ENCODE peak calls at places on chromosomes 12 and 14, in four cellular contexts. T is colonic mucosa, C is heart left ventricle, V is body of pancreas. Z is an unnamed sample. For H3K4me1, the result is how much of the 10 kb centered on the place peaks cover.

GRCh38 chr14:37278673-37279538 is 81.2 kb downstream of the MIPOL1 start:
- DNase-seq in T (no peak), C (no peak), V (no peak), Z (no peak)

GRCh38 chr12:56631790-56632700 is 1.9 kb upstream of the BAZ2A start:
- DNase-seq in T (peak), C (peak), V (peak), Z (peak)

GRCh38 chr12:127170271-127171180 is 1096.4 kb upstream of the TMEM132C start:
- DNase-seq in T (no peak), C (no peak), V (no peak), Z (peak)

GRCh38 chr12:34391771-34392581 is 369.7 kb downstream of the ALG10 start:
- DNase-seq in T (no peak), C (no peak), V (no peak), Z (peak)

GRCh38 chr12:120640840-120641833 is 711 bp downstream of the CABP1 start:
- DNase-seq in T (peak), C (peak), V (peak), Z (peak)

GRCh38 chr14:93331375-93332031 is 1.3 kb downstream of the BTBD7 start:
- DNase-seq in T (peak), C (peak), V (peak), Z (peak)

GRCh38 chr14:97107070-97107469 is 309.9 kb downstream of the VRK1 start:
- DNase-seq in T (no peak), C (no peak), V (no peak), Z (no peak)

GRCh38 chr12:74334770-74335169 is 202.9 kb upstream of the ATXN7L3B start:
- DNase-seq in T (no peak), C (no peak), V (no peak), Z (no peak)

GRCh38 chr12:41289461-41289860 is 101.3 kb downstream of the PDZRN4 start:
- DNase-seq in T (no peak), C (no peak), V (no peak), Z (no peak)

GRCh38 chr14:94681300-94682060 is 69.3 kb downstream of the SERPINA3 start:
- DNase-seq in T (peak), C (no peak), V (peak), Z (no peak)

GRCh38 chr14:64702493-64703392 is 1.5 kb upstream of the PLEKHG3 start:
- DNase-seq in T (peak), C (no peak), V (peak), Z (no peak)

GRCh38 chr12:685388-685787 is 22.1 kb upstream of the NINJ2 start:
- DNase-seq in T (peak), C (no peak), V (no peak), Z (no peak)

GRCh38 chr12:28177461-28177860 is 12.8 kb upstream of the CCDC91 start:
- DNase-seq in T (no peak), C (no peak), V (no peak), Z (no peak)

GRCh38 chr14:105168979-105169507 is 467 bp upstream of the JAG2 start:
- DNase-seq in T (no peak), C (peak), V (no peak), Z (no peak)

GRCh38 chr12:77772606-77773298 is 57.9 kb upstream of the NAV3 start:
- DNase-seq in T (no peak), C (no peak), V (no peak), Z (no peak)

GRCh38 chr12:53657041-53657440 is 18.8 kb downstream of the ATP5MC2 start:
- DNase-seq in T (no peak), C (no peak), V (no peak), Z (no peak)

GRCh38 chr12:53624956-53625355 is 1.2 kb downstream of the ATF7 start:
- DNase-seq in T (peak), C (no peak), V (no peak), Z (no peak)

GRCh38 chr14:104140463-104141331 is 2.3 kb downstream of the KIF26A start:
- DNase-seq in T (no peak), C (no peak), V (no peak), Z (peak)

GRCh38 chr12:11727133-11727664 is 77.7 kb downstream of the ETV6 start:
- DNase-seq in T (no peak), C (no peak), V (no peak), Z (no peak)

GRCh38 chr12:50363141-50363540 is 33.3 kb downstream of the FAM186A start:
- DNase-seq in T (no peak), C (no peak), V (no peak), Z (no peak)

GRCh38 chr14:81523016-81523415 is 10.6 kb downstream of the SEL1L start:
- DNase-seq in T (no peak), C (no peak), V (no peak), Z (no peak)

GRCh38 chr12:4900327-4900726 is 9.4 kb upstream of the KCNA1 start:
- DNase-seq in T (no peak), C (no peak), V (no peak), Z (no peak)

GRCh38 chr12:10873374-10873773 is 10.7 kb downstream of the PRH1 start:
- DNase-seq in T (no peak), C (no peak), V (no peak), Z (no peak)

GRCh38 chr12:12837025-12837872 is 24.1 kb downstream of the DDX47 start:
- DNase-seq in T (peak), C (no peak), V (peak), Z (peak)

GRCh38 chr14:90660865-90661570 is 155.2 kb downstream of the TTC7B start:
- DNase-seq in T (peak), C (no peak), V (no peak), Z (no peak)

GRCh38 chr12:27705263-27705662 is 5.4 kb upstream of the MRPS35 start:
- DNase-seq in T (no peak), C (no peak), V (no peak), Z (no peak)

GRCh38 chr14:79166171-79166570 is 996.0 kb downstream of the NRXN3 start:
- DNase-seq in T (no peak), C (no peak), V (no peak), Z (no peak)

GRCh38 chr12:112164326-112164660 is 38.9 kb downstream of the TRAFD1 start:
- DNase-seq in T (no peak), C (no peak), V (no peak), Z (no peak)

GRCh38 chr14:100585448-100586152 is 1.6 kb downstream of the BEGAIN start:
- DNase-seq in T (no peak), C (no peak), V (no peak), Z (peak)

GRCh38 chr14:97380539-97380941 is 583.4 kb downstream of the VRK1 start:
- DNase-seq in T (no peak), C (no peak), V (no peak), Z (no peak)

GRCh38 chr12:56257491-56258067 is 605 bp downstream of the ANKRD52 start:
- DNase-seq in T (peak), C (no peak), V (peak), Z (no peak)

GRCh38 chr12:116635487-116635886 is 76.3 kb downstream of the MAP1LC3B2 start:
- DNase-seq in T (no peak), C (no peak), V (peak), Z (no peak)

GRCh38 chr12:55927588-55928502 is at the start of gene PYM1:
- DNase-seq in T (peak), C (peak), V (peak), Z (peak)

GRCh38 chr12:101697197-101697929 is at the start of gene CHPT1:
- DNase-seq in T (peak), C (peak), V (peak), Z (peak)

GRCh38 chr12:66035289-66035961 is 95.1 kb downstream of the LLPH start:
- DNase-seq in T (no peak), C (no peak), V (no peak), Z (no peak)
- TF ChIP-seq CTCF in T (no peak), C (peak), V (no peak), Z (peak)

GRCh38 chr12:52611080-52611468 is 7.3 kb downstream of the KRT73 start:
- DNase-seq in T (no peak), C (no peak), V (no peak), Z (no peak)
- H3K4me1 ChIP-seq in T (under half), C (under half), V (under half), Z (under half)

DNA sequence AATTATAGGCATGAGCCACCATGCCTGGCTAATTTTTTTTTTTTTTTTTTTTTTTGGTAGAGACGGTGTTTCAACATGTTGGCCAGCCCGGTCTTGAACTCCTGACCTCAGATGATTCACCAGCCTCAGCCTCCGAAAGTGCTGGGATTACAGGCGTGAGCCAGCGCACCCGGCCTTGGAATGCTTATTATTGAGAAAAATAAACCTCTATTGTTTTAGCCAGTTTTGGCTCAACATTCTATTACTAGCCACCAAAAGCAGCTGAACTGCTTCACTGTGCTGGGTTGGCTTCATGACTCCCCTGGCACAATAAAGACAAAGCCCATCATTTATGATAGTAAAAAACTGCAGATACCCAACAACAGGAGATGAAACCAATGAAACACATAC is 93.5 kb upstream of the CEP83 start:
- DNase-seq in T (no peak), C (no peak), V (no peak), Z (no peak)
- H3K27ac ChIP-seq in T (no peak), C (no peak), V (no peak), Z (no peak)

DNA sequence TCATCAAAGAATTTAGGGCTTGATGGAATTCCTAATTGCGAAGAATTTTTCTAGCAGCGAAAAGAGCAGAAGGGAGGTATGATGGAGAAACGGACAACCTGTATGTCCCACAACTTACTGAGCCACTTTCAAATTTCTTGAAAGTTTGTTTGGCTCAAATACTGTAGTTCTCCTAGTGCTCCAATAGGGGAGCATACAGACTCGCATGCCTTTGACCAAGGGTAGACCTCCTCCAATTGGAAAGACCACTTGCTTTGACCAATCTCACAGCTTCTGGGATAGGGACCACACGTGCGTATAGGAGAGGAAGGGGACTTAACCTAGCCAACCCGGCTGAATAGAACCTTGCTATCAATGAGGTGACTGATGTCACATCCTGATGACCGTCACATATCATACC is 28.6 kb downstream of the SLC35F4 start:
- DNase-seq in T (no peak), C (no peak), V (no peak), Z (no peak)
- TF ChIP-seq CTCF in T (no peak), C (no peak), V (no peak), Z (no peak)

DNA sequence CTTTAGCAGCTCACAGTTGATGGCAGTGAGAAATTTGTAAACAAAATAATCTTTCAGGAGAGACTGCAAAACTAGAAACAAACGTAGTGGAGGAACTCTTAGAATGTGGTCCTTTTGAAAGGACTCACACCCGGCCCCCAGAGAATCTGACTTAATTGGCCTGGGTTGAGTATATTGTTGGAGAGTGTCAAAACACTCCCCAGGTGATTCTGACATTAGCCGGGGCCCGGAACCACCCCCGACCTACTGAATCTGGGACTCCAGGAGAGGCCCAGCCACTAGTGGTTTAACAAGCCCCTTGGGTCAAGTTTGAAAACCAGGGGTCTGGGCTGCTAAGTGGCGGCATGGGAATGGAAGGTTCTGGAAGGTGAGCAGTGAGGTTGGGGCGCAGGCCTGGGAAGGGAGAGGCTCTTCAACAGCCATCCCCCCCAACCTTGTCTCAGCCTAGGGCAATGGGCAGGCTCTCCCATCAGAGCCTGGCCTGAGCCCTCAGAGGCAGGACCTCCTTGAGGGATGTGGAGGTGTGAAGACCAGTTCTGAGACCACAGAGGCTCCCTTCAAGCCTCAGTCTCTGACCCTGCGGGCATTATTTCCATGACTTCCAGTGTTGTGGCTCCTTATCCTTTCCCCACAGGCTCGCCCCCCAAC is 1.1 kb upstream of the ELK3 start:
- DNase-seq in T (no peak), C (no peak), V (no peak), Z (no peak)
- H3K4me1 ChIP-seq in T (under half), C (under half), V (under half), Z (under half)

GRCh38 chr14:77154421-77154820 is 12.8 kb upstream of the ZDHHC22 start:
- DNase-seq in T (no peak), C (no peak), V (no peak), Z (no peak)
- H3K27ac ChIP-seq in T (no peak), C (no peak), V (no peak), Z (no peak)

GRCh38 chr12:46402861-46403731 is 30.5 kb upstream of the SLC38A2 start:
- DNase-seq in T (no peak), C (no peak), V (no peak), Z (no peak)

GRCh38 chr12:46400406-46400805 is 27.8 kb upstream of the SLC38A2 start:
- DNase-seq in T (no peak), C (no peak), V (no peak), Z (no peak)

GRCh38 chr12:46402451-46402850 is 29.9 kb upstream of the SLC38A2 start:
- DNase-seq in T (peak), C (no peak), V (peak), Z (no peak)

GRCh38 chr12:46403732-46404097 is 31.1 kb upstream of the SLC38A2 start:
- DNase-seq in T (no peak), C (no peak), V (no peak), Z (no peak)

GRCh38 chr12:46401703-46402102 is 29.1 kb upstream of the SLC38A2 start:
- DNase-seq in T (no peak), C (peak), V (peak), Z (no peak)
- TF ChIP-seq CTCF in T (peak), C (peak), V (peak), Z (no peak)

GRCh38 chr14:99230271-99231141 is 41.5 kb downstream of the BCL11B start:
- DNase-seq in T (no peak), C (no peak), V (peak), Z (no peak)
- H3K4me1 ChIP-seq in T (under half), C (under half), V (under half), Z (under half)

DNA sequence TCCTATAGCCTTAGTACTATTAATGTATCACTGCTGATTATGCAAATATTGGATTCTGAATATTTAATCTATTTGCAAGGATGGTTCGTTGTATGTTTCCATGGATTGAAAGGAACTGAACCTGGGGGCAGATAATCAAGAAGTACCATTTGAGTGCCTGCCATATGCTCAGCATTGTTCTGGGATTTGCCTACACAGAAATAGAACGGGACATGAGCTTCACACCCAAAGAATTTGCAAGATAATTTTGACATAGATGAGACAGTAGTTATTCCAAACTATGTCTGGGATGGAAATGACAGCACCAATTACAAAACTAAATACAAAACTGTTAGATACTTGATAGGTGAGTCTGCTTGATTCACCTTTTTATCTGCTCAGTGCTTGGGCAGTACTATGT is 132.7 kb upstream of the NPAS3 start:
- DNase-seq in T (no peak), C (no peak), V (no peak), Z (no peak)
- H3K27ac ChIP-seq in T (no peak), C (no peak), V (no peak), Z (no peak)

GRCh38 chr14:96040836-96041371 is 1.7 kb downstream of the C14orf132 start:
- DNase-seq in T (no peak), C (no peak), V (no peak), Z (no peak)

GRCh38 chr14:96038920-96039632 is at the start of gene C14orf132:
- DNase-seq in T (peak), C (peak), V (peak), Z (peak)

GRCh38 chr14:96037891-96038557 is 1.1 kb upstream of the C14orf132 start:
- DNase-seq in T (peak), C (peak), V (no peak), Z (peak)

GRCh38 chr14:96038558-96038919 is 623 bp upstream of the C14orf132 start:
- DNase-seq in T (no peak), C (no peak), V (no peak), Z (no peak)

GRCh38 chr14:96039633-96040311 is 610 bp downstream of the C14orf132 start:
- DNase-seq in T (peak), C (peak), V (no peak), Z (peak)
- TF ChIP-seq CTCF in T (no peak), C (peak), V (no peak), Z (no peak)